ENCODE peak calls at places on chromosome 16, in nine cellular contexts. W, P, G, V, E, N, S, B and Z are unnamed samples.

GRCh38 chr16:15650698-15651161 is 685 bp downstream of the NDE1 start:
- DNase-seq in G (no peak), E (peak), N (peak), W (no peak), B (no peak), P (peak), V (peak), S (no peak), Z (no peak)

GRCh38 chr16:80606221-80606766 is 65.5 kb downstream of the DYNLRB2 start:
- DNase-seq in N (no peak), B (no peak), S (no peak), V (no peak), G (no peak), P (no peak), W (no peak), E (no peak), Z (no peak)

GRCh38 chr16:86634290-86634689 is 55.9 kb downstream of the FOXL1 start:
- DNase-seq in W (no peak), B (no peak), P (peak), N (no peak), V (no peak), E (peak), S (no peak), G (no peak), Z (no peak)

GRCh38 chr16:66382966-66383299 is 16.4 kb downstream of the CDH5 start:
- DNase-seq in S (no peak), E (peak), B (no peak), G (no peak), W (no peak), P (peak), V (no peak), N (peak), Z (no peak)

GRCh38 chr16:69620564-69620963 is 54.8 kb downstream of the NFAT5 start:
- DNase-seq in V (no peak), W (no peak), B (no peak), S (no peak), N (no peak), E (no peak), P (peak), G (peak), Z (no peak)

GRCh38 chr16:3215601-3216262 is 19.2 kb downstream of the ZNF200 start:
- DNase-seq in W (no peak), P (no peak), N (no peak), S (no peak), G (no peak), B (no peak), E (no peak), V (no peak), Z (no peak)

GRCh38 chr16:54031107-54031760 is 255.4 kb downstream of the IRX3 start:
- DNase-seq in P (no peak), V (no peak), W (no peak), B (no peak), S (no peak), N (no peak), G (peak), E (peak), Z (no peak)

GRCh38 chr16:53893731-53894435 is 189.9 kb downstream of the FTO start:
- DNase-seq in S (no peak), V (no peak), G (no peak), B (no peak), P (peak), N (peak), W (no peak), E (peak), Z (no peak)

GRCh38 chr16:17748005-17748719 is 277.4 kb upstream of the XYLT1 start:
- DNase-seq in W (no peak), S (no peak), G (no peak), P (no peak), B (no peak), N (no peak), V (no peak), E (no peak), Z (no peak)

GRCh38 chr16:70298988-70299938 is at the start of gene DDX19B:
- DNase-seq in S (no peak), B (peak), N (peak), G (peak), V (peak), W (no peak), E (peak), P (peak), Z (no peak)

GRCh38 chr16:65176603-65177002 is 54.7 kb upstream of the CDH11 start:
- DNase-seq in G (no peak), P (peak), E (peak), N (no peak), S (peak), B (no peak), V (no peak), W (no peak), Z (no peak)

GRCh38 chr16:84739349-84740124 is 39.7 kb downstream of the USP10 start:
- DNase-seq in W (no peak), N (peak), P (peak), E (peak), B (no peak), S (no peak), G (peak), V (no peak), Z (no peak)

GRCh38 chr16:85686912-85687591 is 1.7 kb downstream of the GINS2 start:
- DNase-seq in V (no peak), W (no peak), G (peak), S (no peak), P (no peak), B (no peak), E (no peak), N (no peak), Z (peak)

GRCh38 chr16:68646948-68647659 is 2.0 kb downstream of the CDH3 start:
- DNase-seq in S (no peak), P (no peak), N (no peak), W (no peak), B (no peak), G (no peak), V (no peak), E (peak), Z (no peak)

GRCh38 chr16:12141073-12141472 is 164.5 kb downstream of the SNX29 start:
- DNase-seq in W (no peak), B (no peak), S (no peak), E (peak), P (no peak), V (no peak), G (no peak), N (no peak), Z (no peak)

GRCh38 chr16:70685938-70686375 is at the start of gene MTSS2:
- DNase-seq in W (no peak), B (peak), P (peak), N (peak), S (peak), G (peak), E (peak), V (no peak), Z (no peak)

GRCh38 chr16:58502217-58502921 is 2.4 kb downstream of the NDRG4 start:
- DNase-seq in V (no peak), P (no peak), E (no peak), N (no peak), W (no peak), S (no peak), G (no peak), B (no peak), Z (no peak)

GRCh38 chr16:86722970-86723369 is 144.6 kb downstream of the FOXL1 start:
- DNase-seq in E (no peak), W (no peak), P (peak), B (no peak), V (no peak), N (no peak), S (no peak), G (no peak), Z (no peak)

GRCh38 chr16:61419771-61420170 is 616.5 kb downstream of the CDH8 start:
- DNase-seq in G (no peak), B (no peak), P (no peak), S (no peak), N (no peak), W (no peak), E (no peak), V (no peak), Z (no peak)

GRCh38 chr16:87541882-87542234 is 49.0 kb upstream of the ZCCHC14 start:
- DNase-seq in E (no peak), N (no peak), P (peak), V (no peak), B (no peak), W (no peak), G (no peak), S (no peak), Z (no peak)

GRCh38 chr16:29315916-29316517 is 90.5 kb downstream of the NPIPB11 start:
- DNase-seq in P (no peak), G (no peak), V (no peak), E (no peak), N (no peak), S (no peak), W (no peak), B (no peak), Z (no peak)

GRCh38 chr16:21336231-21336630 is 58.1 kb upstream of the CRYM start:
- DNase-seq in B (no peak), E (no peak), G (no peak), N (no peak), V (no peak), W (no peak), S (no peak), P (no peak), Z (no peak)

GRCh38 chr16:31253642-31254045 is 6.1 kb upstream of the ITGAM start:
- DNase-seq in G (peak), B (no peak), V (no peak), W (no peak), E (no peak), S (no peak), P (no peak), N (no peak), Z (no peak)

GRCh38 chr16:9102379-9102778 is 10.9 kb downstream of the HAPSTR1 start:
- DNase-seq in W (no peak), E (peak), V (no peak), N (peak), B (no peak), P (peak), G (peak), S (peak), Z (no peak)

GRCh38 chr16:57481421-57481820 is 4.9 kb downstream of the DOK4 start:
- DNase-seq in G (no peak), E (no peak), S (no peak), P (no peak), W (no peak), B (no peak), V (no peak), N (no peak), Z (no peak)

GRCh38 chr16:77416939-77417480 is 17.8 kb downstream of the ADAMTS18 start:
- DNase-seq in E (no peak), W (no peak), P (no peak), B (no peak), N (no peak), S (no peak), V (no peak), G (no peak), Z (no peak)

GRCh38 chr16:12157510-12158093 is 181.1 kb downstream of the SNX29 start:
- DNase-seq in W (no peak), E (peak), B (no peak), N (peak), V (no peak), P (peak), G (no peak), S (no peak), Z (no peak)

GRCh38 chr16:70570967-70571570 is 47.5 kb downstream of the SF3B3 start:
- DNase-seq in N (no peak), E (no peak), B (no peak), S (no peak), G (no peak), V (no peak), P (no peak), W (no peak), Z (no peak)

GRCh38 chr16:85639529-85640253 is 26.6 kb downstream of the GSE1 start:
- DNase-seq in S (no peak), E (no peak), B (peak), W (no peak), V (no peak), P (no peak), G (no peak), N (no peak), Z (no peak)

GRCh38 chr16:89270666-89271345 is 53.3 kb downstream of the ZNF778 start:
- DNase-seq in W (no peak), S (no peak), B (no peak), P (no peak), G (peak), E (no peak), N (no peak), V (no peak), Z (no peak)

GRCh38 chr16:56939801-56940200 is 7.9 kb downstream of the HERPUD1 start:
- DNase-seq in W (no peak), N (no peak), B (no peak), P (no peak), S (no peak), G (no peak), E (no peak), V (no peak), Z (no peak)

GRCh38 chr16:69084301-69084700 is 21.2 kb upstream of the HAS3 start:
- DNase-seq in S (no peak), N (no peak), W (no peak), P (peak), G (no peak), E (peak), B (no peak), V (no peak), Z (no peak)

GRCh38 chr16:84985079-84986065 is 26.0 kb downstream of the ZDHHC7 start:
- DNase-seq in W (no peak), E (peak), B (no peak), P (peak), S (peak), G (peak), N (no peak), V (no peak), Z (no peak)

GRCh38 chr16:84879569-84880487 is 60.0 kb downstream of the CRISPLD2 start:
- DNase-seq in W (no peak), B (no peak), P (peak), E (peak), N (no peak), G (no peak), S (no peak), V (no peak), Z (no peak)